ENCODE peak calls at places on chromosomes 12 and 14, in ten cellular contexts. P, Z, N, D, W, S, V, J, A and U are unnamed samples.

GRCh38 chr14:92109490-92109889 is 3.1 kb upstream of the ATXN3 start:
- DNase-seq in P (no peak), Z (no peak), N (no peak), D (no peak), W (no peak), S (no peak), V (no peak), J (no peak), A (no peak), U (no peak)

GRCh38 chr12:70449074-70449757 is 83.1 kb downstream of the KCNMB4 start:
- DNase-seq in P (no peak), Z (peak; percentile 18), N (no peak), D (no peak), W (no peak), S (no peak), V (peak; percentile 49), J (no peak), A (no peak), U (no peak)

GRCh38 chr14:100732766-100733100 is 6.0 kb downstream of the DLK1 start:
- DNase-seq in P (no peak), Z (no peak), N (no peak), D (no peak), W (no peak), S (no peak), V (no peak), J (no peak), A (no peak), U (no peak)

GRCh38 chr12:31317471-31318397 is 8.2 kb downstream of the SINHCAF start:
- DNase-seq in P (no peak), Z (peak; percentile 42), N (no peak), D (peak; percentile 39), W (no peak), S (no peak), V (no peak), J (no peak), A (peak; percentile 8), U (peak; percentile 21)

GRCh38 chr14:102671410-102671809 is 79.0 kb downstream of the RCOR1 start:
- DNase-seq in P (no peak), Z (no peak), N (no peak), D (no peak), W (no peak), S (no peak), V (no peak), J (no peak), A (no peak), U (no peak)

GRCh38 chr14:106218189-106218588 is 691.8 kb downstream of the TMEM121 start:
- DNase-seq in P (no peak), Z (no peak), N (no peak), D (no peak), W (no peak), S (no peak), V (no peak), J (no peak), A (peak; percentile 78), U (no peak)

GRCh38 chr12:2582631-2583616 is 211.8 kb upstream of the FKBP4 start:
- DNase-seq in P (peak; percentile 22), Z (peak; percentile 78), N (no peak), D (peak; percentile 53), W (no peak), S (peak; percentile 90), V (no peak), J (peak; percentile 56), A (peak; percentile 66), U (peak; percentile 63)

GRCh38 chr12:41967668-41968649 is 176.7 kb downstream of the GXYLT1 start:
- DNase-seq in P (no peak), Z (peak; percentile 64), N (peak; percentile 67), D (peak; percentile 11), W (no peak), S (no peak), V (peak; percentile 61), J (no peak), A (no peak), U (no peak)

GRCh38 chr14:72409047-72409446 is 476.8 kb downstream of the RGS6 start:
- DNase-seq in P (no peak), Z (no peak), N (no peak), D (no peak), W (no peak), S (no peak), V (no peak), J (no peak), A (no peak), U (no peak)

GRCh38 chr12:125221602-125222001 is 156.4 kb downstream of the AACS start:
- DNase-seq in P (no peak), Z (no peak), N (no peak), D (no peak), W (no peak), S (no peak), V (no peak), J (no peak), A (no peak), U (no peak)

GRCh38 chr14:45377201-45377600 is 124.2 kb upstream of the MIS18BP1 start:
- DNase-seq in P (no peak), Z (peak; percentile 1), N (no peak), D (no peak), W (peak; percentile 46), S (no peak), V (no peak), J (no peak), A (no peak), U (no peak)

GRCh38 chr12:26496170-26496569 is 300.8 kb downstream of the SSPN start:
- DNase-seq in P (no peak), Z (no peak), N (no peak), D (peak; percentile 24), W (no peak), S (no peak), V (no peak), J (no peak), A (no peak), U (no peak)

GRCh38 chr12:90015228-90015627 is 306.6 kb upstream of the ATP2B1 start:
- DNase-seq in P (no peak), Z (no peak), N (no peak), D (no peak), W (no peak), S (no peak), V (no peak), J (no peak), A (no peak), U (no peak)

GRCh38 chr14:105419305-105420091 is at the start of gene MTA1:
- DNase-seq in P (no peak), Z (peak; percentile 64), N (no peak), D (peak; percentile 20), W (no peak), S (peak; percentile 84), V (peak; percentile 47), J (no peak), A (peak; percentile 30), U (peak; percentile 43)

GRCh38 chr12:108441549-108441948 is 73.5 kb upstream of the FICD start:
- DNase-seq in P (no peak), Z (no peak), N (no peak), D (no peak), W (no peak), S (no peak), V (no peak), J (no peak), A (no peak), U (no peak)

GRCh38 chr14:52834440-52834842 is 43.0 kb upstream of the GNPNAT1 start:
- DNase-seq in P (no peak), Z (peak; percentile 46), N (no peak), D (peak; percentile 95), W (peak; percentile 76), S (no peak), V (no peak), J (no peak), A (no peak), U (no peak)

GRCh38 chr12:91954326-91954725 is 191.3 kb downstream of the BTG1 start:
- DNase-seq in P (no peak), Z (no peak), N (no peak), D (no peak), W (no peak), S (no peak), V (no peak), J (no peak), A (no peak), U (peak; percentile 6)

GRCh38 chr14:52078093-52078492 is 9.2 kb upstream of the NID2 start:
- DNase-seq in P (no peak), Z (no peak), N (no peak), D (no peak), W (no peak), S (no peak), V (no peak), J (no peak), A (no peak), U (no peak)

GRCh38 chr14:99726538-99727095 is 42.5 kb downstream of the CYP46A1 start:
- DNase-seq in P (no peak), Z (no peak), N (no peak), D (no peak), W (no peak), S (peak; percentile 72), V (no peak), J (no peak), A (no peak), U (no peak)

GRCh38 chr14:63852817-63853730 is at the start of gene SYNE2:
- DNase-seq in P (peak; percentile 20), Z (peak; percentile 93), N (no peak), D (peak; percentile 75), W (peak; percentile 15), S (peak; percentile 95), V (peak; percentile 84), J (peak; percentile 67), A (no peak), U (peak; percentile 30)

GRCh38 chr12:77488041-77488620 is 342.6 kb upstream of the NAV3 start:
- DNase-seq in P (no peak), Z (peak; percentile 69), N (no peak), D (peak; percentile 32), W (no peak), S (no peak), V (no peak), J (no peak), A (no peak), U (no peak)

GRCh38 chr12:3097186-3097804 is 20.1 kb downstream of the TSPAN9 start:
- DNase-seq in P (no peak), Z (peak; percentile 85), N (no peak), D (peak; percentile 90), W (no peak), S (peak; percentile 86), V (peak; percentile 62), J (peak; percentile 91), A (no peak), U (no peak)

GRCh38 chr12:112852810-112853209 is 54.0 kb upstream of the OAS1 start:
- DNase-seq in P (no peak), Z (no peak), N (no peak), D (no peak), W (no peak), S (no peak), V (peak; percentile 41), J (no peak), A (no peak), U (no peak)

GRCh38 chr12:93979189-93979588 is 169.2 kb upstream of the PLXNC1 start:
- DNase-seq in P (peak; percentile 6), Z (peak; percentile 44), N (no peak), D (peak; percentile 70), W (no peak), S (no peak), V (no peak), J (peak; percentile 24), A (no peak), U (no peak)

GRCh38 chr14:22456986-22457594 is 131.9 kb downstream of the DAD1 start:
- DNase-seq in P (no peak), Z (no peak), N (no peak), D (no peak), W (no peak), S (no peak), V (no peak), J (no peak), A (no peak), U (no peak)

GRCh38 chr12:51850081-51850932 is 1.8 kb upstream of the FIGNL2 start:
- DNase-seq in P (no peak), Z (no peak), N (no peak), D (no peak), W (no peak), S (no peak), V (no peak), J (no peak), A (no peak), U (no peak)